ENCODE peak calls at places on chromosomes 3 and 15, in eight cellular contexts. X, G, Y, O, C, B, N and T are unnamed samples.

GRCh38 chr3:42545284-42545900 is 36.4 kb downstream of the SEC22C start:
- ATAC-seq in X (no peak), G (no peak), Y (peak; percentile 31), O (no peak), C (no peak), B (no peak), N (no peak), T (no peak)

GRCh38 chr3:13332740-13333139 is 87.4 kb downstream of the NUP210 start:
- ATAC-seq in X (no peak), G (no peak), Y (no peak), O (no peak), C (no peak), B (no peak), N (no peak), T (no peak)

GRCh38 chr3:197484204-197484901 is 71.4 kb downstream of the BDH1 start:
- ATAC-seq in X (no peak), G (no peak), Y (no peak), O (no peak), C (no peak), B (no peak), N (no peak), T (no peak)

GRCh38 chr15:78679089-78679511 is 38.1 kb upstream of the CHRNB4 start:
- ATAC-seq in X (no peak), G (peak; percentile 14), Y (no peak), O (no peak), C (no peak), B (no peak), N (no peak), T (no peak)

GRCh38 chr3:197364410-197365071 is 66.1 kb upstream of the DLG1 start:
- ATAC-seq in X (no peak), G (peak; percentile 9), Y (no peak), O (no peak), C (no peak), B (no peak), N (no peak), T (no peak)

GRCh38 chr15:29681486-29681845 is 140.8 kb downstream of the TJP1 start:
- ATAC-seq in X (no peak), G (no peak), Y (no peak), O (no peak), C (no peak), B (no peak), N (no peak), T (no peak)

GRCh38 chr15:49084285-49084570 is 38.0 kb upstream of the SECISBP2L start:
- ATAC-seq in X (no peak), G (no peak), Y (no peak), O (no peak), C (no peak), B (no peak), N (no peak), T (no peak)

GRCh38 chr3:72745146-72745976 is 102.9 kb downstream of the SHQ1 start:
- ATAC-seq in X (peak; percentile 86), G (peak; percentile 89), Y (no peak), O (peak; percentile 89), C (no peak), B (no peak), N (no peak), T (no peak)